ENCODE peak calls at places on chromosomes 4 and X, in four cellular contexts. O is heart left ventricle, Z is GM03348, W is immature natural killer cell. L is an unnamed sample.

GRCh38 chr4:115154826-115155225 is 41.4 kb upstream of the NDST4 start:
- DNase-seq in O (no peak), W (no peak), Z (peak), L (no peak)

GRCh38 chr4:165288639-165289428 is 38.6 kb upstream of the MSMO1 start:
- DNase-seq in W (no peak), Z (peak), O (no peak), L (no peak)

GRCh38 chr4:97867557-97868091 is 275.7 kb downstream of the STPG2 start:
- DNase-seq in Z (no peak), O (no peak), W (no peak), L (no peak)

GRCh38 chr4:40140206-40140605 is 56.6 kb upstream of the RHOH start:
- DNase-seq in Z (no peak), O (no peak), W (no peak), L (no peak)

GRCh38 chr4:84496356-84497219 is 2.5 kb downstream of the NKX6-1 start:
- DNase-seq in W (no peak), Z (no peak), O (no peak), L (peak)

GRCh38 chr4:174437756-174438155 is 84.5 kb downstream of the HPGD start:
- DNase-seq in W (no peak), Z (no peak), O (no peak), L (no peak)

GRCh38 chr4:53508446-53508845 is 82.8 kb downstream of the LNX1 start:
- DNase-seq in Z (no peak), W (no peak), O (no peak), L (no peak)

GRCh38 chrX:130909469-130910136 is 6.6 kb upstream of the ENOX2 start:
- DNase-seq in O (no peak), W (no peak), Z (peak), L (no peak)

GRCh38 chr4:140266958-140267568 is 106.4 kb upstream of the SCOC start:
- DNase-seq in O (no peak), W (no peak), Z (no peak), L (no peak)

GRCh38 chrX:109626637-109627036 is 1.7 kb upstream of the KCNE5 start:
- DNase-seq in W (no peak), Z (no peak), O (no peak), L (no peak)

GRCh38 chr4:5361968-5362367 is 310.7 kb downstream of the STK32B start:
- DNase-seq in O (no peak), W (no peak), Z (no peak), L (no peak)

GRCh38 chrX:77572322-77572721 is 125.1 kb downstream of the FGF16 start:
- DNase-seq in O (no peak), W (no peak), Z (peak), L (no peak)

L was measured in GM20000.